ENCODE peak calls at places on chromosome 11, in five cellular contexts. G is lung, D is aorta, K is HAP-1, S is sigmoid colon. I is an unnamed sample.

GRCh38 chr11:6269994-6270393 is 10.4 kb downstream of the CCKBR start:
- DNase-seq in S (peak; percentile 61), D (no peak), G (no peak), K (no peak), I (no peak)

GRCh38 chr11:2376751-2377451 is at the start of gene CD81:
- DNase-seq in D (peak; percentile 62), K (no peak), S (no peak), G (no peak), I (no peak)

GRCh38 chr11:116610190-116610589 is 162.6 kb downstream of the BUD13 start:
- DNase-seq in D (no peak), S (no peak), G (no peak), K (no peak), I (peak; percentile 62)

GRCh38 chr11:125167292-125167953 is 2.9 kb downstream of the PKNOX2 start:
- DNase-seq in S (peak; percentile 77), K (peak; percentile 68), D (peak; percentile 71), G (no peak), I (no peak)

GRCh38 chr11:47225552-47226137 is 10.9 kb downstream of the DDB2 start:
- DNase-seq in K (no peak), G (no peak), D (no peak), S (no peak), I (no peak)

GRCh38 chr11:78432058-78432515 is 14.5 kb upstream of the GAB2 start:
- DNase-seq in K (no peak), G (no peak), S (no peak), D (no peak), I (no peak)

GRCh38 chr11:23206736-23207336 is 346.6 kb upstream of the CCDC179 start:
- DNase-seq in K (no peak), S (no peak), G (no peak), D (no peak), I (no peak)

GRCh38 chr11:63821411-63821810 is 8.2 kb downstream of the SPINDOC start:
- DNase-seq in S (no peak), G (no peak), K (no peak), D (no peak), I (no peak)

GRCh38 chr11:113664069-113664980 is 41.8 kb downstream of the TMPRSS5 start:
- DNase-seq in S (no peak), D (no peak), K (no peak), G (no peak), I (no peak)

GRCh38 chr11:38153985-38154384 is 1555.9 kb upstream of the RAG2 start:
- DNase-seq in S (no peak), K (no peak), D (no peak), G (no peak), I (no peak)

GRCh38 chr11:70073188-70073817 is 4.8 kb upstream of the ANO1 start:
- DNase-seq in K (no peak), D (no peak), G (no peak), S (peak; percentile 44), I (no peak)

GRCh38 chr11:85809881-85810280 is 1.1 kb downstream of the SYTL2 start:
- DNase-seq in G (no peak), K (no peak), S (no peak), D (peak; percentile 45), I (no peak)

GRCh38 chr11:75355051-75355450 is 3.6 kb upstream of the ARRB1 start:
- DNase-seq in S (no peak), D (peak; percentile 21), K (no peak), G (no peak), I (no peak)

GRCh38 chr11:117189191-117189940 is 9.8 kb upstream of the TAGLN start:
- DNase-seq in G (no peak), D (peak; percentile 78), S (peak; percentile 76), K (no peak), I (no peak)

GRCh38 chr11:64123679-64124078 is 42.2 kb downstream of the MACROD1 start:
- DNase-seq in G (no peak), S (no peak), K (no peak), D (no peak), I (no peak)

GRCh38 chr11:36227044-36227443 is 62.2 kb downstream of the COMMD9 start:
- DNase-seq in D (no peak), K (no peak), S (no peak), G (no peak), I (no peak)

GRCh38 chr11:76625787-76626186 is 44.8 kb downstream of the LRRC32 start:
- DNase-seq in G (no peak), S (no peak), K (no peak), D (no peak), I (no peak)

GRCh38 chr11:44842219-44842618 is 108.5 kb downstream of the TP53I11 start:
- DNase-seq in D (no peak), K (no peak), S (no peak), G (no peak), I (no peak)

GRCh38 chr11:26712497-26712896 is 9.4 kb downstream of the SLC5A12 start:
- DNase-seq in G (no peak), D (no peak), K (no peak), S (no peak), I (no peak)

GRCh38 chr11:111360150-111361043 is 18.7 kb downstream of the POU2AF1 start:
- DNase-seq in S (no peak), G (no peak), D (no peak), K (no peak), I (no peak)

GRCh38 chr11:113873241-113873626 is 2.1 kb downstream of the USP28 start:
- DNase-seq in D (no peak), G (no peak), K (no peak), S (no peak), I (no peak)

GRCh38 chr11:132643239-132643638 is 889.1 kb downstream of the OPCML start:
- DNase-seq in K (no peak), S (no peak), D (no peak), G (no peak), I (no peak)

GRCh38 chr11:56906683-56907148 is 82.0 kb upstream of the OR5AK2 start:
- DNase-seq in G (no peak), D (no peak), K (no peak), S (no peak), I (no peak)

GRCh38 chr11:19380375-19380774 is 139.6 kb upstream of the E2F8 start:
- DNase-seq in G (no peak), K (no peak), D (no peak), S (no peak), I (no peak)

GRCh38 chr11:10492084-10492483 is 37.0 kb downstream of the AMPD3 start:
- DNase-seq in S (no peak), K (no peak), G (no peak), D (no peak), I (no peak)

GRCh38 chr11:68146704-68147474 is 25.7 kb upstream of the CHKA start:
- DNase-seq in K (no peak), G (peak; percentile 57), S (no peak), D (no peak), I (no peak)

GRCh38 chr11:100863080-100863581 is 176.0 kb downstream of the ARHGAP42 start:
- DNase-seq in D (no peak), S (no peak), G (no peak), K (peak; percentile 34), I (no peak)

GRCh38 chr11:105226062-105226461 is 86.5 kb upstream of the CARD18 start:
- DNase-seq in D (no peak), S (no peak), K (no peak), G (no peak), I (no peak)

GRCh38 chr11:22426915-22427314 is 88.7 kb downstream of the SLC17A6 start:
- DNase-seq in K (no peak), D (no peak), S (no peak), G (no peak), I (no peak)

GRCh38 chr11:10942621-10943020 is 84.8 kb upstream of the ZBED5 start:
- DNase-seq in K (no peak), S (no peak), G (no peak), D (no peak), I (no peak)

GRCh38 chr11:92830382-92831148 is 138.9 kb upstream of the MTNR1B start:
- DNase-seq in K (no peak), S (no peak), G (no peak), D (no peak), I (peak; percentile 43)

GRCh38 chr11:66539526-66539925 is 6.3 kb downstream of the ZDHHC24 start:
- DNase-seq in D (no peak), K (no peak), S (no peak), G (no peak), I (no peak)
- H3K36me3 ChIP-seq in D (no peaks in the 10 kb centered on the region), K (peaks cover 16% of the 10 kb centered on the region), S (peaks cover 20% of the 10 kb centered on the region), G (peaks cover 31% of the 10 kb centered on the region), I (no peaks in the 10 kb centered on the region)

GRCh38 chr11:35154960-35155359 is 16.0 kb downstream of the CD44 start:
- DNase-seq in K (no peak), G (no peak), S (no peak), D (no peak), I (no peak)

GRCh38 chr11:35153280-35153679 is 14.3 kb downstream of the CD44 start:
- DNase-seq in D (no peak), K (no peak), S (no peak), G (no peak), I (no peak)

GRCh38 chr11:35151241-35151640 is 12.3 kb downstream of the CD44 start:
- DNase-seq in D (no peak), K (no peak), G (no peak), S (no peak), I (no peak)

GRCh38 chr11:35151896-35152295 is 12.9 kb downstream of the CD44 start:
- DNase-seq in S (no peak), G (no peak), K (no peak), D (no peak), I (no peak)

GRCh38 chr11:35152575-35152974 is 13.6 kb downstream of the CD44 start:
- DNase-seq in S (no peak), G (no peak), K (no peak), D (no peak), I (no peak)
- H3K36me3 ChIP-seq in S (no peaks in the 10 kb centered on the region), G (no peaks in the 10 kb centered on the region), K (no peaks in the 10 kb centered on the region), D (no peaks in the 10 kb centered on the region), I (no peaks in the 10 kb centered on the region)

DNA sequence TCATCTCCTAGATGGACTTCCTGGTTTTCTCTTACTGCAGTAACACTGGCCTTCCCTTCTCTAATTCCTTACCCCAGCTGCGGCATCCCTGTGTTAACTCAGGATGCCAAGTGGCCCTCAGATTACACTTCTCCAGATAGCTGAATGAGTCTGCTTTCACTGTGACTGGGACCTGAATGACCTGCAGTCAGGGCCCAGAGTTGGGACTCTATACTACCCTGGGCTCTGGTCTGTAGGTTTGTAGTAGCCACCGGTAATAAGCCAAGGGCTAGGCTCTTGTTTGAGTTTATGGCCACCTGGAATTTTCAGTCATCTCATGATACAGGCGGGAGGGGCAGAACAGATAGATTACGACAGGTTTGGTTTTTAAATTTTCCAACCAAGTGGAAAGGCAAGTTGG is 24.1 kb downstream of the TUB start:
- DNase-seq in K (no peak), G (no peak), S (no peak), D (no peak), I (no peak)
- H3K36me3 ChIP-seq in K (peaks cover 46% of the 10 kb centered on the region), G (peaks cover 3% of the 10 kb centered on the region), S (no peaks in the 10 kb centered on the region), D (no peaks in the 10 kb centered on the region), I (peaks cover 36% of the 10 kb centered on the region)

GRCh38 chr11:880447-880846 is 30.2 kb downstream of the CHID1 start:
- DNase-seq in G (no peak), K (no peak), D (no peak), S (no peak), I (no peak)

GRCh38 chr11:886568-886967 is 24.0 kb downstream of the CHID1 start:
- DNase-seq in K (no peak), S (no peak), D (no peak), G (no peak), I (no peak)

GRCh38 chr11:884578-885070 is 26.0 kb downstream of the CHID1 start:
- DNase-seq in K (no peak), G (no peak), D (no peak), S (no peak), I (no peak)

GRCh38 chr11:883527-883926 is 27.1 kb downstream of the CHID1 start:
- DNase-seq in S (no peak), G (no peak), D (no peak), K (no peak), I (no peak)

GRCh38 chr11:882593-882992 is 28.0 kb downstream of the CHID1 start:
- DNase-seq in G (no peak), S (no peak), D (no peak), K (no peak), I (no peak)
- H3K36me3 ChIP-seq in G (peaks cover 48% of the 10 kb centered on the region), S (peaks cover 21% of the 10 kb centered on the region), D (no peaks in the 10 kb centered on the region), K (peaks cover 26% of the 10 kb centered on the region), I (no peaks in the 10 kb centered on the region)